ENCODE peak calls at places on chromosomes 5 and 9, in four cellular contexts. Q is T-cell, U is cortex of kidney, W is colonic mucosa. E is an unnamed sample.

GRCh38 chr5:93874080-93874479 is 132.7 kb upstream of the POU5F2 start:
- DNase-seq in Q (no peak), U (no peak), W (no peak), E (no peak)

GRCh38 chr9:131732061-131732526 is 7.8 kb downstream of the RAPGEF1 start:
- DNase-seq in Q (no peak), U (no peak), W (no peak), E (no peak)

GRCh38 chr9:14766299-14766698 is 43.8 kb upstream of the CER1 start:
- DNase-seq in W (no peak), Q (no peak), U (no peak), E (no peak)

GRCh38 chr5:137635521-137635921 is 100.4 kb downstream of the KLHL3 start:
- DNase-seq in W (no peak), Q (no peak), U (no peak), E (no peak)

GRCh38 chr5:58077966-58078365 is 381.9 kb downstream of the PLK2 start:
- DNase-seq in W (no peak), U (no peak), Q (no peak), E (no peak)

GRCh38 chr5:151498395-151499155 is 51.2 kb downstream of the SLC36A1 start:
- DNase-seq in W (no peak), U (no peak), Q (no peak), E (no peak)

GRCh38 chr5:40071870-40072269 is 607.8 kb upstream of the PTGER4 start:
- DNase-seq in Q (no peak), U (no peak), W (no peak), E (no peak)

GRCh38 chr5:89436464-89436863 is 553.5 kb upstream of the MEF2C start:
- DNase-seq in Q (no peak), W (no peak), U (no peak), E (no peak)

GRCh38 chr9:125650271-125650737 is 56.7 kb downstream of the MAPKAP1 start:
- DNase-seq in W (no peak), Q (no peak), U (no peak), E (no peak)

GRCh38 chr5:113490317-113490716 is 2.1 kb upstream of the MCC start:
- DNase-seq in W (no peak), U (no peak), Q (no peak), E (no peak)